ENCODE peak calls at places on chromosomes 12 and 14, in four cellular contexts. N is AG09309, G is body of pancreas, X is adrenal gland. R is an unnamed sample.

GRCh38 chr14:77275041-77275854 is 4.2 kb upstream of the NGB start:
- DNase-seq in N (no peak), G (no peak), X (no peak), R (no peak)

GRCh38 chr14:92990456-92991430 is 67.8 kb downstream of the CHGA start:
- DNase-seq in N (no peak), G (no peak), X (no peak), R (no peak)

GRCh38 chr12:9706081-9706685 is 26.7 kb downstream of the CLECL1 start:
- DNase-seq in N (no peak), G (no peak), X (no peak), R (no peak)

GRCh38 chr14:76204436-76205230 is 52.9 kb downstream of the GPATCH2L start:
- DNase-seq in N (no peak), G (no peak), X (no peak), R (no peak)

GRCh38 chr12:65460076-65460475 is 181.6 kb downstream of the MSRB3 start:
- DNase-seq in N (no peak), G (peak), X (no peak), R (no peak)

GRCh38 chr12:20175704-20176388 is 192.5 kb upstream of the PDE3A start:
- DNase-seq in N (no peak), G (no peak), X (no peak), R (no peak)

GRCh38 chr12:5333096-5333495 is 98.8 kb upstream of the NTF3 start:
- DNase-seq in N (no peak), G (no peak), X (no peak), R (no peak)

GRCh38 chr14:68380304-68380840 is 412.5 kb downstream of the ZFP36L1 start:
- DNase-seq in N (no peak), G (no peak), X (no peak), R (no peak)

GRCh38 chr12:49129332-49130150 is 1.7 kb downstream of the TUBA1B start:
- DNase-seq in N (no peak), G (peak), X (peak), R (no peak)

GRCh38 chr12:113788020-113788856 is 177.9 kb downstream of the RBM19 start:
- DNase-seq in N (no peak), G (no peak), X (no peak), R (no peak)

GRCh38 chr14:92900660-92901059 is 22.3 kb upstream of the CHGA start:
- DNase-seq in N (no peak), G (no peak), X (no peak), R (no peak)

GRCh38 chr14:58731465-58732330 is 93.9 kb downstream of the DACT1 start:
- DNase-seq in N (peak), G (no peak), X (no peak), R (peak)

GRCh38 chr14:37034410-37035285 is 137.8 kb downstream of the SLC25A21 start:
- DNase-seq in N (peak), G (no peak), X (no peak), R (peak)

GRCh38 chr14:50943943-50944646 is at the start of gene PYGL:
- DNase-seq in N (no peak), G (peak), X (peak), R (no peak)

GRCh38 chr12:111664961-111665865 is 20.5 kb downstream of the BRAP start:
- DNase-seq in N (no peak), G (no peak), X (no peak), R (no peak)

GRCh38 chr14:62162998-62163589 is 400.9 kb downstream of the SNAPC1 start:
- DNase-seq in N (peak), G (peak), X (no peak), R (peak)

GRCh38 chr14:25833341-25834121 is 764.3 kb downstream of the NOVA1 start:
- DNase-seq in N (no peak), G (peak), X (peak), R (peak)

GRCh38 chr12:95168746-95169145 is 48.5 kb downstream of the FGD6 start:
- DNase-seq in N (no peak), G (no peak), X (no peak), R (no peak)

GRCh38 chr14:23421594-23421993 is 13.5 kb upstream of the MYH6 start:
- DNase-seq in N (no peak), G (no peak), X (no peak), R (no peak)

GRCh38 chr12:122969657-122970056 is 3.4 kb upstream of the ABCB9 start:
- DNase-seq in N (no peak), G (no peak), X (no peak), R (no peak)

GRCh38 chr12:71693126-71693525 is 7.2 kb downstream of the TMEM19 start:
- DNase-seq in N (no peak), G (no peak), X (no peak), R (no peak)
- H3K4me3 ChIP-seq in N (no peak), G (no peak), X (no peak), R (no peak)

GRCh38 chr12:45419317-45419716 is 203.4 kb downstream of the ANO6 start:
- DNase-seq in N (no peak), G (no peak), X (no peak), R (no peak)
- H3K4me3 ChIP-seq in N (no peak), G (no peak), X (no peak), R (no peak)

GRCh38 chr14:30472001-30472400 is 87.0 kb upstream of the G2E3 start:
- DNase-seq in N (no peak), G (no peak), X (no peak), R (no peak)
- H3K4me3 ChIP-seq in N (no peak), G (no peak), X (no peak), R (no peak)

DNA sequence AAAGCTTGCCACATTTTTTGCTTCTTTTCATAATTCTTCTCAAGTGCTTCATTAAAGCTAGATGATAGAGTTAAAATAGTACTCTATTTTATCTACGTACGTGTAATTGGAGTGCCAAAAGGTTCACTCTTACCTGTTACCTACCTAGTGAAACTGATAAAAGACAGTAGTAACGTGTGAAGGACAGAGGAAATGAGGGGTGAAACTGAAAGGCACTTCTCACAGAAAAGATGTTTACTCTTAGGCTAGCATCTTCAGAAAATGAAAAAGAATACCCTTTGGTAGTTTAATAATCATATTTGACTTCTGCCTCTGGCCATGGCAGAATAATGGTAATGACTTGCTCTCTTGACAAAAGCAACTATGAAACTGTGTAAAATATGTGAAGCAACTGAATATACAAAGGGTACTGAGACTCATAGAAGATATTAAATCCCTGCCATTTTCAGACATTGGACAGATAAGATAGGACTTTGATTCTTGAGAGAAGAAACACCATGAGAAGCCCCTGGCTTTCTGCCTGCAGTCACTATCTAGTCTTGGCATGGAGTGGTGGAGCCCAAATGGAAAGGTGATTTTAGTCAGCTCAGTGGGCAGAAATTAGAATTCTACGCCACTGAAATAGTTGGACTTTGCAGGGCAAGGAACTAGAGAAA is 6.3 kb upstream of the EVL start:
- DNase-seq in N (no peak), G (no peak), X (no peak), R (no peak)
- H3K4me3 ChIP-seq in N (no peak), G (no peak), X (no peak), R (no peak)

DNA sequence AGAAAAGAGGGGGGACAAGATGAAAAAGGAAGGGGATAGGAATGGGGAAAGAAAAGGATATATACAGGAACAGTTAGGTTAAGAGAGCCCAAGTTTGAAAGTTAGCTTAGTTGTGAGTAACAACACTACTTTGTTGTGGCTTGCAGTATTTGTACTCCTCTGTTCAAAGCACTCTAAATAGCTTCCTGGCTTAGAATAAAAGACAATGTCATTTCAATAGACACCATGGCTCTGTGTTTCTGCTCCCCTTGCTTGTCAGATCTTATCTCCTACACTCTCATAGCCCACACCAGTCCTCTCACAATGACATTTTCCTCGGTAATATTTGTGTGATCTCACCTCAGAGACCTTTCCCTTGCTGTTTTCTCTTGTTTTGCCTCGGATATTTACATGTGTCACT is 418.4 kb downstream of the MDGA2 start:
- DNase-seq in N (no peak), G (no peak), X (no peak), R (no peak)
- H3K4me3 ChIP-seq in N (no peak), G (no peak), X (no peak), R (no peak)

DNA sequence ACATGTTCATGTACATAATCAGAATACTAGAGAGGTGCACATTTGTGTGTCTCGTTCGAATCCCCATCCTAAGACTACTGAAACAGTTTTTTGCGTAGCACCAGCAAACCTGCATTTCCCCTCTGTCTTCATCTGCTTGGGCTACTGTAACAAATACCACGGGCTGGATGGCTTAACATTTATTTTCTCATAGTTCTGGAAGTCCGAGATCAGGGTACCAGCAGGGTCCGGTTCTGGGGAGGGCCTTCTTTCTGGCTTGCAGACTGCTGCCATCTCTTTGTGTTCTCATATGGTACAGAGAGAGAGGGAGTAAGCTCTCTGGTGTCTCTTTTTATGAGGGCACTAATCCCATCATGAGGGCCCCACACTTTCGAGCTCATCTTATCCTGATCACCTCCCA is 30.6 kb downstream of the KLC1 start:
- DNase-seq in N (no peak), G (no peak), X (no peak), R (no peak)
- H3K4me3 ChIP-seq in N (no peak), G (no peak), X (no peak), R (no peak)

GRCh38 chr14:105474478-105475268 is at the start of gene CRIP2:
- DNase-seq in N (no peak), G (no peak), X (no peak), R (no peak)

GRCh38 chr14:105475269-105475915 is 771 bp downstream of the CRIP2 start:
- DNase-seq in N (no peak), G (no peak), X (no peak), R (no peak)

GRCh38 chr14:105476937-105477658 is 2.5 kb downstream of the CRIP2 start:
- DNase-seq in N (no peak), G (no peak), X (no peak), R (no peak)

GRCh38 chr14:105477659-105478623 is 3.3 kb downstream of the CRIP2 start:
- DNase-seq in N (no peak), G (no peak), X (no peak), R (no peak)

DNA sequence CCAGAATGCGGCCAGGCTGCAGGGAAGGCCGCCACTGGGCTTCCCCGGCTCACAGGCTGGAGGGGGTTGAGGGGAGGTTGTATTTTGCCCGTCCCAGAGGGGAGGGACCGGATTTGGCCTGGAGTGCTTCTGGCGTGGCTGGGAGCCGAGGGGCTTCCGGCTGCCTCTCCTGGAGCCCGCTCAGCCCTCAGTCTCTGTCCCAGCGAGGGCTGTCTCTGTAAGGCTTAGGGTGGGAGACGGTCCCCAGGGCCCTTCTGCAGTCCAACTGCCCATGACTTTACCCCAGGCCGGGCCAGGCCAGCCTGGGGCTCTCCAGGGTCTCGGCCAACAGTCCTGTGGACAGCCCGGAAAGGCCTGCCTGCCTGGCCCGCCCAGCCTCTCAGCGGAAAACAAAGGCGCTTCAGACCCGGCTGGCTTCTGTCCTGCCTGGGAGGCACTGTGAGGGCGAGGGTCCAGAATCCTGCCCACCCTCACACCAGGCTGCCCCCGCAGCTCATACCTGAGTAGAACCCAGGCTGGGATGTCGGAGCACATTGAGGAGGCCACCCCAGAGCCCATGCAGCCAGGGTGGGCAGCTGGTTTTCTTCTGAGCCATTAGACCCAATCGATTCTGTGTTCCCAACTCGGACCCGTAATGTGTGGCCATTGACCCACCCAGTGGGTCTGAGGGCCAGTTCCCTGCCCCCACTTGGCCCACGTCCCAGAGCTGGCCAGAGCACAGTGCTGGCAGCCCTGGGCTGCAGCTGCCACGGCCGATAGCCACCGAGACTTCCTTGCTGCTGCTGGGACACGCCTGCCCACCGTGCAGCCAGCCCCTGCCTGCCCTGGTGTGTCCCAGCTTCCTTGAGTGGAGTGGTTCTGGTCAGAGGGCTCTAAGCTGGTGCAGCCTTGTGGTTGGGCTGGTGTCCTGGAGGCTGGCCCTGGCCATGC is 1.6 kb downstream of the CRIP2 start:
- DNase-seq in N (no peak), G (peak), X (no peak), R (no peak)
- H3K4me3 ChIP-seq in N (peak), G (no peak), X (no peak), R (peak)